ENCODE peak calls at places on chromosomes 6 and 20, in six cellular contexts. I, K, S, U, R and M are unnamed samples.

GRCh38 chr6:143652840-143653239 is 24.9 kb upstream of the PHACTR2 start:
- DNase-seq in I (no peak), S (no peak), U (no peak), K (no peak), R (no peak), M (no peak)

GRCh38 chr6:151060096-151060741 is 179.5 kb upstream of the AKAP12 start:
- DNase-seq in I (no peak), R (no peak), S (no peak), U (no peak), K (no peak), M (no peak)

GRCh38 chr6:127328043-127328442 is 15.4 kb downstream of the ECHDC1 start:
- DNase-seq in I (no peak), K (no peak), U (no peak), R (no peak), S (no peak), M (no peak)

GRCh38 chr6:145669627-145670034 is 65.7 kb downstream of the EPM2A start:
- DNase-seq in R (no peak), K (no peak), U (no peak), I (no peak), S (no peak), M (no peak)

GRCh38 chr6:17865243-17865642 is 122.2 kb downstream of the KIF13A start:
- DNase-seq in I (no peak), R (no peak), S (no peak), K (no peak), U (no peak), M (no peak)

GRCh38 chr6:88588938-88589337 is 374.5 kb downstream of the RNGTT start:
- DNase-seq in I (no peak), R (no peak), K (no peak), S (no peak), U (no peak), M (no peak)

GRCh38 chr6:167351656-167352354 is 26.9 kb downstream of the TTLL2 start:
- DNase-seq in R (no peak), S (no peak), U (no peak), K (no peak), I (no peak), M (no peak)

GRCh38 chr6:33746036-33746600 is 587 bp downstream of the IP6K3 start:
- DNase-seq in R (no peak), I (no peak), S (peak; percentile 96), U (no peak), K (no peak), M (no peak)

GRCh38 chr20:44309763-44310663 is 989 bp downstream of the FITM2 start:
- DNase-seq in U (no peak), K (no peak), I (no peak), S (no peak), R (peak; percentile 72), M (no peak)

GRCh38 chr6:1024587-1024986 is 287.3 kb upstream of the FOXQ1 start:
- DNase-seq in U (no peak), K (no peak), S (no peak), I (no peak), R (peak; percentile 79), M (no peak)

GRCh38 chr6:101429291-101429690 is 35.8 kb downstream of the GRIK2 start:
- DNase-seq in K (no peak), S (no peak), R (no peak), U (no peak), I (no peak), M (no peak)

GRCh38 chr6:152220785-152221184 is 413.3 kb downstream of the ESR1 start:
- DNase-seq in R (no peak), S (no peak), K (no peak), U (no peak), I (no peak), M (no peak)

GRCh38 chr20:35539756-35540212 is 2.1 kb upstream of the ERGIC3 start:
- DNase-seq in K (no peak), I (no peak), U (no peak), R (no peak), S (no peak), M (no peak)

GRCh38 chr6:133033263-133033662 is 207.9 kb upstream of the EYA4 start:
- DNase-seq in U (no peak), R (no peak), S (no peak), I (no peak), K (no peak), M (no peak)

GRCh38 chr6:34273242-34273805 is 24.5 kb upstream of the SMIM29 start:
- DNase-seq in K (peak; percentile 65), I (no peak), R (no peak), U (peak; percentile 85), S (no peak), M (no peak)

GRCh38 chr6:56927538-56928453 is 27.1 kb upstream of the BEND6 start:
- DNase-seq in S (no peak), R (no peak), U (no peak), K (no peak), I (no peak), M (no peak)

GRCh38 chr6:162379762-162380409 is 347.7 kb downstream of the PRKN start:
- DNase-seq in R (no peak), U (no peak), S (no peak), K (no peak), I (no peak), M (no peak)

GRCh38 chr20:53949319-53949839 is 121.0 kb downstream of the BCAS1 start:
- DNase-seq in I (no peak), R (no peak), U (peak; percentile 90), S (no peak), K (no peak), M (no peak)

GRCh38 chr6:157964139-157964538 is 17.5 kb upstream of the SYNJ2 start:
- DNase-seq in R (no peak), U (no peak), S (no peak), K (no peak), I (no peak), M (no peak)

GRCh38 chr6:57106990-57107389 is 17.0 kb downstream of the ZNF451 start:
- DNase-seq in R (no peak), U (no peak), S (no peak), K (no peak), I (no peak), M (no peak)

GRCh38 chr6:114172861-114173260 is 170.0 kb downstream of the HS3ST5 start:
- DNase-seq in K (no peak), I (no peak), S (no peak), R (no peak), U (no peak), M (no peak)

GRCh38 chr20:35729836-35730582 is 12.1 kb downstream of the RBM39 start:
- DNase-seq in U (no peak), S (no peak), I (no peak), K (no peak), R (no peak), M (no peak)

GRCh38 chr6:106446287-106446885 is 85.9 kb downstream of the CRYBG1 start:
- DNase-seq in R (no peak), K (no peak), S (no peak), I (no peak), U (no peak), M (no peak)

GRCh38 chr6:166760288-166760687 is 133.2 kb upstream of the RPS6KA2 start:
- DNase-seq in U (no peak), R (no peak), S (no peak), I (no peak), K (no peak), M (no peak)

GRCh38 chr6:122790740-122791679 is 2.0 kb downstream of the SMPDL3A start:
- DNase-seq in S (no peak), U (no peak), R (no peak), K (peak; percentile 17), I (no peak), M (no peak)

GRCh38 chr6:85449388-85449817 is 480 bp upstream of the NT5E start:
- DNase-seq in U (peak; percentile 84), I (no peak), S (peak; percentile 75), K (no peak), R (no peak), M (peak; percentile 50)

GRCh38 chr20:10792291-10792690 is 118.5 kb upstream of the JAG1 start:
- DNase-seq in U (no peak), I (no peak), R (no peak), S (no peak), K (no peak), M (no peak)

GRCh38 chr6:27250277-27250954 is 2.9 kb downstream of the PRSS16 start:
- DNase-seq in I (no peak), R (no peak), S (no peak), U (no peak), K (no peak), M (no peak)

GRCh38 chr6:27251672-27252251 is 4.3 kb downstream of the PRSS16 start:
- DNase-seq in R (no peak), U (peak; percentile 89), K (peak; percentile 29), I (peak; percentile 92), S (no peak), M (peak; percentile 77)

GRCh38 chr6:27254566-27254965 is 7.1 kb downstream of the PRSS16 start:
- DNase-seq in S (no peak), I (no peak), K (no peak), R (no peak), U (no peak), M (no peak)

GRCh38 chr6:27248783-27249182 is 1.3 kb downstream of the PRSS16 start:
- DNase-seq in R (no peak), K (no peak), I (no peak), U (no peak), S (no peak), M (no peak)

GRCh38 chr6:27250955-27251671 is 3.6 kb downstream of the PRSS16 start:
- DNase-seq in S (no peak), K (peak; percentile 5), U (peak; percentile 86), R (peak; percentile 87), I (peak; percentile 86), M (peak; percentile 75)
- TF ChIP-seq POLR2AphosphoS5 in S (no peak), K (no peak), U (no peak), R (no peak), I (peak; percentile 60), M (no peak)

GRCh38 chr6:42960243-42961019 is at the start of gene GNMT:
- DNase-seq in R (no peak), U (peak; percentile 89), I (no peak), K (no peak), S (peak; percentile 78), M (peak; percentile 54)
- TF ChIP-seq POLR2AphosphoS5 in R (no peak), U (peak; percentile 24), I (no peak), K (no peak), S (no peak), M (no peak)

GRCh38 chr20:62799036-62799435 is 2.8 kb downstream of the MRGBP start:
- DNase-seq in S (no peak), U (no peak), R (no peak), K (no peak), I (no peak), M (no peak)

GRCh38 chr20:62801284-62802010 is 3.2 kb upstream of the OGFR start:
- DNase-seq in I (no peak), S (no peak), U (no peak), K (no peak), R (no peak), M (no peak)

GRCh38 chr20:62799459-62799858 is 3.2 kb downstream of the MRGBP start:
- DNase-seq in R (no peak), K (no peak), S (no peak), U (no peak), I (no peak), M (no peak)

GRCh38 chr20:62799873-62800272 is 3.6 kb downstream of the MRGBP start:
- DNase-seq in R (no peak), K (no peak), I (no peak), S (no peak), U (no peak), M (no peak)

GRCh38 chr20:62800314-62801259 is 4.0 kb upstream of the OGFR start:
- DNase-seq in I (no peak), K (no peak), S (no peak), R (no peak), U (no peak), M (no peak)
- TF ChIP-seq POLR2AphosphoS5 in I (no peak), K (no peak), S (no peak), R (no peak), U (no peak), M (no peak)

GRCh38 chr6:7107578-7108195 is at the start of gene RREB1:
- DNase-seq in S (peak; percentile 85), U (peak; percentile 92), R (no peak), K (peak; percentile 69), I (no peak), M (peak; percentile 71)
- TF ChIP-seq POLR2AphosphoS5 in S (peak; percentile 71), U (peak; percentile 71), R (no peak), K (no peak), I (no peak), M (peak; percentile 33)